ENCODE peak calls at places on chromosomes 5 and 9, in ten cellular contexts. C is stimulated activated naive CD4-positive, alpha-beta T cell; F is NCI-H1092 treated with DMSO at 0.1 percent for 48 hours; V is CD8-positive, alpha-beta memory T cell; A is left colon; X is natural killer cell treated with Interleukin-12 subunit alpha and Interleukin-12 subunit beta and Interleukin-15 and Interleukin-18, amount 100 ng/mL, for 72 hours; H is stimulated activated CD4-positive, alpha-beta T cell treated with anti-CD3 and anti-CD28 coated beads, Interleukin-4, amount 100 ng/mL, for 24 hours; L is AG08395; O is iris pigment epithelial cell; U is activated naive CD4-positive, alpha-beta T cell. B is an unnamed sample.

GRCh38 chr5:88826959-88827585 is 55.9 kb downstream of the MEF2C start:
- DNase-seq in C (no peak), F (no peak), V (no peak), A (no peak), X (no peak), H (no peak), L (peak; percentile 15), O (peak; percentile 36), U (no peak), B (no peak)

GRCh38 chr5:30384171-30384570 is 809.3 kb upstream of the CDH6 start:
- DNase-seq in C (no peak), F (no peak), V (no peak), A (no peak), X (no peak), H (no peak), L (no peak), O (no peak), U (no peak), B (no peak)

GRCh38 chr5:66821626-66822429 is 225.6 kb downstream of the MAST4 start:
- DNase-seq in C (no peak), F (no peak), V (no peak), A (no peak), X (peak; percentile 69), H (peak; percentile 32), L (no peak), O (no peak), U (no peak), B (no peak)

GRCh38 chr5:98763001-98763630 is 10.3 kb upstream of the RGMB start:
- DNase-seq in C (no peak), F (no peak), V (no peak), A (no peak), X (no peak), H (no peak), L (peak; percentile 65), O (peak; percentile 97), U (no peak), B (no peak)

GRCh38 chr9:86885232-86885631 is 62.1 kb downstream of the GAS1 start:
- DNase-seq in C (no peak), F (no peak), V (no peak), A (no peak), X (no peak), H (no peak), L (no peak), O (no peak), U (no peak), B (no peak)

GRCh38 chr5:147530801-147531389 is 21.0 kb upstream of the DPYSL3 start:
- DNase-seq in C (no peak), F (no peak), V (no peak), A (no peak), X (no peak), H (no peak), L (peak; percentile 85), O (peak; percentile 93), U (no peak), B (no peak)

GRCh38 chr9:129451669-129452068 is 169.2 kb downstream of the C9orf50 start:
- DNase-seq in C (no peak), F (no peak), V (no peak), A (no peak), X (no peak), H (no peak), L (no peak), O (no peak), U (no peak), B (no peak)

GRCh38 chr5:148820778-148821395 is 5.5 kb upstream of the ADRB2 start:
- DNase-seq in C (no peak), F (peak; percentile 9), V (peak; percentile 53), A (peak; percentile 24), X (no peak), H (no peak), L (no peak), O (peak; percentile 49), U (no peak), B (no peak)

GRCh38 chr5:111513175-111513520 is 813 bp upstream of the STARD4 start:
- DNase-seq in C (no peak), F (no peak), V (no peak), A (no peak), X (no peak), H (no peak), L (peak; percentile 10), O (no peak), U (no peak), B (no peak)

GRCh38 chr5:64977779-64978178 is 209.0 kb downstream of the CWC27 start:
- DNase-seq in C (no peak), F (no peak), V (no peak), A (no peak), X (no peak), H (no peak), L (no peak), O (peak; percentile 31), U (no peak), B (no peak)

GRCh38 chr9:120668399-120668798 is 45.9 kb downstream of the MEGF9 start:
- DNase-seq in C (no peak), F (no peak), V (no peak), A (no peak), X (no peak), H (no peak), L (no peak), O (no peak), U (no peak), B (no peak)

GRCh38 chr9:132780230-132781007 is 97.7 kb downstream of the AK8 start:
- DNase-seq in C (no peak), F (no peak), V (no peak), A (no peak), X (no peak), H (no peak), L (no peak), O (no peak), U (no peak), B (no peak)

GRCh38 chr5:81292130-81292529 is 9.3 kb upstream of the ZCCHC9 start:
- DNase-seq in C (no peak), F (no peak), V (no peak), A (no peak), X (no peak), H (no peak), L (no peak), O (no peak), U (no peak), B (no peak)

GRCh38 chr9:95297316-95297715 is 20.2 kb downstream of the FANCC start:
- DNase-seq in C (no peak), F (no peak), V (no peak), A (no peak), X (no peak), H (no peak), L (no peak), O (no peak), U (no peak), B (no peak)

GRCh38 chr5:1892211-1892610 is 9.5 kb upstream of the IRX4 start:
- DNase-seq in C (no peak), F (no peak), V (peak; percentile 39), A (no peak), X (peak; percentile 22), H (no peak), L (no peak), O (no peak), U (no peak), B (no peak)

GRCh38 chr9:127536499-127536898 is 75.6 kb upstream of the STXBP1 start:
- DNase-seq in C (no peak), F (no peak), V (no peak), A (no peak), X (no peak), H (no peak), L (no peak), O (no peak), U (no peak), B (no peak)

GRCh38 chr9:136854113-136854841 is 2.1 kb downstream of the MAMDC4 start:
- DNase-seq in C (no peak), F (no peak), V (peak; percentile 44), A (peak; percentile 28), X (peak; percentile 59), H (no peak), L (no peak), O (no peak), U (no peak), B (no peak)

GRCh38 chr5:3303777-3304176 is 291.9 kb upstream of the IRX1 start:
- DNase-seq in C (no peak), F (no peak), V (no peak), A (no peak), X (no peak), H (no peak), L (peak; percentile 6), O (no peak), U (no peak), B (no peak)

GRCh38 chr9:117678882-117679281 is 25.3 kb upstream of the TLR4 start:
- DNase-seq in C (no peak), F (no peak), V (no peak), A (no peak), X (no peak), H (no peak), L (no peak), O (peak; percentile 52), U (no peak), B (no peak)

GRCh38 chr5:13249854-13250253 is 694.6 kb downstream of the DNAH5 start:
- DNase-seq in C (no peak), F (no peak), V (no peak), A (no peak), X (no peak), H (no peak), L (no peak), O (peak; percentile 25), U (no peak), B (no peak)

B was measured in hippocampal formation.